ENCODE peak calls at places on chromosomes 11 and 22, in five cellular contexts. B is AG08395; M is activated CD8-positive, alpha-beta memory T cell treated with anti-CD3 and anti-CD28 coated beads for 4 hours; P is A172; I is HS-27A. W is an unnamed sample.

GRCh38 chr11:84855846-84856245 is 771.3 kb downstream of the DLG2 start:
- DNase-seq in B (peak), M (no peak), P (peak), I (peak), W (no peak)

GRCh38 chr22:46500201-46500600 is 37.2 kb downstream of the CELSR1 start:
- DNase-seq in B (no peak), M (no peak), P (no peak), I (no peak), W (no peak)

GRCh38 chr22:19270873-19271272 is 20.6 kb downstream of the CLTCL1 start:
- DNase-seq in B (no peak), M (no peak), P (no peak), I (no peak), W (no peak)

GRCh38 chr11:119359365-119360229 is 13.1 kb upstream of the MFRP start:
- DNase-seq in B (no peak), M (no peak), P (no peak), I (no peak), W (no peak)

GRCh38 chr11:36509265-36509664 is 807 bp downstream of the TRAF6 start:
- DNase-seq in B (peak), M (no peak), P (peak), I (no peak), W (no peak)

GRCh38 chr11:133507185-133507584 is 25.1 kb downstream of the OPCML start:
- DNase-seq in B (no peak), M (no peak), P (no peak), I (no peak), W (no peak)

GRCh38 chr22:45502215-45503070 is at the start of gene FBLN1:
- DNase-seq in B (peak), M (no peak), P (no peak), I (no peak), W (no peak)

GRCh38 chr22:37920131-37920530 is 14.0 kb downstream of the MICALL1 start:
- DNase-seq in B (no peak), M (no peak), P (no peak), I (no peak), W (no peak)

GRCh38 chr11:130178441-130178971 is 18.9 kb downstream of the ST14 start:
- DNase-seq in B (no peak), M (no peak), P (no peak), I (no peak), W (no peak)

GRCh38 chr11:6635082-6635932 is 16.1 kb upstream of the TPP1 start:
- DNase-seq in B (peak), M (no peak), P (peak), I (no peak), W (no peak)

GRCh38 chr11:57638005-57638760 is 11.5 kb downstream of the YPEL4 start:
- DNase-seq in B (peak), M (no peak), P (peak), I (peak), W (no peak)

GRCh38 chr22:31929126-31929928 is 15.0 kb upstream of the YWHAH start:
- DNase-seq in B (peak), M (no peak), P (no peak), I (no peak), W (no peak)

GRCh38 chr22:26276530-26277200 is 107.4 kb downstream of the SEZ6L start:
- DNase-seq in B (no peak), M (no peak), P (no peak), I (no peak), W (no peak)

GRCh38 chr11:44456544-44457270 is 108.8 kb upstream of the CD82 start:
- DNase-seq in B (no peak), M (no peak), P (no peak), I (no peak), W (no peak)

GRCh38 chr11:115701284-115701875 is 197.2 kb upstream of the CADM1 start:
- DNase-seq in B (no peak), M (no peak), P (no peak), I (no peak), W (no peak)

GRCh38 chr11:14645247-14645912 is 1.8 kb downstream of the PDE3B start:
- DNase-seq in B (peak), M (no peak), P (no peak), I (no peak), W (no peak)